ENCODE peak calls at places on chromosomes 7 and 10, in five cellular contexts. D is retinal pigment epithelial cell, J is HFF-Myc, X is OCI-LY7, M is endothelial cell. I is an unnamed sample.

GRCh38 chr10:123865880-123866279 is 25.7 kb downstream of the CPXM2 start:
- DNase-seq in X (no peak), D (no peak), J (no peak), M (no peak), I (no peak)

GRCh38 chr10:93604145-93604544 is 3.1 kb upstream of the RBP4 start:
- DNase-seq in M (no peak), X (no peak), D (no peak), J (no peak), I (no peak)

GRCh38 chr7:94620703-94621118 is 35.2 kb downstream of the SGCE start:
- DNase-seq in D (peak; percentile 88), J (peak; percentile 77), M (no peak), X (no peak), I (peak; percentile 53)

GRCh38 chr7:90910136-90910535 is 314.0 kb downstream of the CDK14 start:
- DNase-seq in J (no peak), D (no peak), X (no peak), M (no peak), I (no peak)

GRCh38 chr10:29730461-29730860 is 95.7 kb upstream of the SVIL start:
- DNase-seq in D (no peak), J (no peak), X (no peak), M (no peak), I (no peak)

GRCh38 chr7:156602283-156602682 is 38.3 kb upstream of the RNF32 start:
- DNase-seq in X (no peak), J (no peak), M (no peak), D (no peak), I (no peak)

GRCh38 chr10:29668628-29669027 is 33.9 kb upstream of the SVIL start:
- DNase-seq in J (no peak), X (no peak), D (no peak), M (no peak), I (no peak)

GRCh38 chr7:84857336-84857735 is 329.5 kb downstream of the SEMA3D start:
- DNase-seq in J (no peak), D (no peak), X (no peak), M (no peak), I (no peak)

GRCh38 chr10:94133239-94133638 is 139.5 kb downstream of the PLCE1 start:
- DNase-seq in X (no peak), J (no peak), M (no peak), D (no peak), I (no peak)

GRCh38 chr7:117065585-117066150 is 112.4 kb downstream of the ST7 start:
- DNase-seq in D (no peak), X (no peak), J (no peak), M (no peak), I (no peak)

GRCh38 chr7:21914671-21915070 is 31.0 kb downstream of the CDCA7L start:
- DNase-seq in X (peak; percentile 66), M (no peak), D (no peak), J (no peak), I (no peak)

GRCh38 chr10:1120761-1121160 is 64.6 kb downstream of the WDR37 start:
- DNase-seq in M (no peak), J (no peak), X (no peak), D (no peak), I (no peak)

GRCh38 chr10:73889014-73889413 is 14.7 kb upstream of the CAMK2G start:
- DNase-seq in J (no peak), D (no peak), X (no peak), M (no peak), I (no peak)

GRCh38 chr10:105743343-105744056 is 1102.4 kb downstream of the SORCS3 start:
- DNase-seq in D (no peak), J (no peak), M (no peak), X (no peak), I (no peak)

GRCh38 chr10:3100093-3100792 is 32.9 kb downstream of the PFKP start:
- DNase-seq in D (no peak), X (no peak), M (no peak), J (no peak), I (no peak)

GRCh38 chr10:61923210-61924024 is 21.9 kb downstream of the ARID5B start:
- DNase-seq in D (no peak), M (no peak), J (no peak), X (no peak), I (no peak)

GRCh38 chr7:66250711-66251110 is 45.6 kb downstream of the TPST1 start:
- DNase-seq in X (no peak), J (no peak), M (no peak), D (peak; percentile 33), I (no peak)

GRCh38 chr7:149669121-149669818 is 104.1 kb downstream of the ZNF467 start:
- DNase-seq in X (peak; percentile 2), J (peak; percentile 21), M (no peak), D (no peak), I (no peak)

GRCh38 chr7:55132890-55133551 is 114.2 kb downstream of the EGFR start:
- DNase-seq in J (peak; percentile 98), M (no peak), X (no peak), D (peak; percentile 96), I (no peak)

GRCh38 chr10:61616611-61617010 is 46.1 kb upstream of the CABCOCO1 start:
- DNase-seq in X (no peak), D (no peak), J (no peak), M (no peak), I (no peak)

DNA sequence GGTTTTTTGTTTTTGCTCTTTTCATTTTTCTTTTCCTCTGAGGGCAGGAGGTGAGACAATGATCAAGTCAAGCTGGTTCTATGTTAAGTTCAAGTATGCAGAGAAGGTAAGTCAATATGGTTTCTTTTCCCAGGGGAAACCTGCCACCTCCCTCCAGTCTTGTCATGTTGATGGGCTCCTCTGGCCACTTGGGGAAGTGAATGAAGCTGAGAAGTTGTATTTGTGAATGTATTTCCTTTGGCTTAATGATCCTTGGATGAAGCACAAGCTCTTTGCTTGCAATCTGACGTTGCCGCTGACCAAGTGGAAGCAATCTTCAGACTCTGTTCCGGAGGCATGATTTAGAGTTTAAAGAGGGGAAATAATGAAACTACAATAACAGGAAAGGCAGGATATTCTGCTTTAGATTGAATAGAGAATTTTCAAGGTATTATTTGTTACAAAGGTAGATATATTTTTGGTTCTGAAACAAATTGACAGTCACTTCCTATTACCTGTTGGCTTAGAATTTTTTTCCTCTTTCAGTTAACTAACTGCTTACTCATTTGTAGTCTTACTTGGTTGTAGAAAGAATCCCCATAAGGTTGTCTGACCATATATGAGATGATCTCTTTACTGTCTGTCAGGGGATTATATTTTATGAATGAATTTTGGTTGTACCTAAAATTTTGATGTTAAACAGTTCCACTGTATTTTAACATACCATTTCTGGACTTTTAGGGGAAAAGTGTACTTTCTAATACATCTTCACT is 369.6 kb downstream of the AUTS2 start:
- DNase-seq in X (peak; percentile 17), J (no peak), M (no peak), D (no peak), I (no peak)
- TF ChIP-seq CTCF in X (no peak), J (no peak), M (no peak), D (no peak), I (no peak)

GRCh38 chr10:84538036-84538435 is 209.6 kb downstream of the CCSER2 start:
- DNase-seq in X (no peak), M (no peak), D (no peak), J (no peak), I (no peak)

GRCh38 chr10:84531396-84531795 is 203.0 kb downstream of the CCSER2 start:
- DNase-seq in J (no peak), X (no peak), M (no peak), D (no peak), I (no peak)

GRCh38 chr10:84537447-84537931 is 209.1 kb downstream of the CCSER2 start:
- DNase-seq in M (peak; percentile 47), J (peak; percentile 25), D (no peak), X (peak; percentile 70), I (peak; percentile 74)

GRCh38 chr10:84530724-84531325 is 202.4 kb downstream of the CCSER2 start:
- DNase-seq in M (no peak), X (no peak), J (no peak), D (no peak), I (no peak)

DNA sequence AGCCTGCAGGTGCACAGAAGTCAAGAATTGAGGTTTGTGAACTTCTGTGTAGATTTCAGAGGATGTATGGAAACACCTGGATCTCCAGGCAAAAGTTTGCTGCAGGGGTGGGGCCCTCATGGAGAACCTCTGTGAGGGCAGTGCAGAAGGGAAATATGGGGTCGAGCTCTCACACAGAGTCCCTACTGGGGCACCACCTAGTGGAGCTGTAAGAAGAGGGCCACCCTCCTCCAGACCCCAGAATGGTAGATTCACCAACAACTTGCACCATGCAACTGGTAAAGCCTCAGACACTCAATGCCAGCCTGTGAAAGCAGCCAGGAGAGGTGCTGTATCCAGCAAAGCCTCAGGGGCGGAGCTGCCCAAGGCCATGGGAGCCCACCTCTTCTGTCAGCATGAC is 205.8 kb downstream of the CCSER2 start:
- DNase-seq in X (no peak), J (no peak), D (no peak), M (no peak), I (no peak)
- TF ChIP-seq CTCF in X (peak; percentile 46), J (no peak), D (peak; percentile 41), M (no peak), I (peak; percentile 34)

DNA sequence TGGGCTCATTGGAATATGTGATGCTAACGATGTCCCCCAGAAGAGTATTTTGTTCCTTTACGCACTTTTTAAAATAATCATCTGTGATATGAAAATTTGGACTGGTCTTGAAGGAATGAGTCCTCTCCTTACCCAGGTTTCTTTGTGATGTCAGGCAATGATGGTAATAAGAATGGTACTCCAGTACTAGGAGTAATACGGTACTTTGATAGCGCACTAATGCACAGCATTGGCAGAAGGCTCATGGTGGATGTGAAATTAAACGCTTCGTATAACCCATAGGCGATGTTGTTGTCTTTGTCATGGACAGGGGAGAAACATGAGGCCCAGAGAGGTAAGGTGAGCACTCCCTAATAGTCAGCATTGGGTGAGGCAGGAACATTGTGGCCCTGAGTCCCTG is 125.4 kb downstream of the DPP6 start:
- DNase-seq in X (no peak), D (no peak), M (no peak), J (no peak), I (no peak)
- TF ChIP-seq CTCF in X (no peak), D (no peak), M (no peak), J (no peak), I (no peak)

GRCh38 chr7:42911482-42912447 is at the start of gene C7orf25:
- DNase-seq in M (peak; percentile 96), J (peak; percentile 70), X (peak; percentile 97), D (peak; percentile 78), I (peak; percentile 94)
- TF ChIP-seq CTCF in M (no peak), J (no peak), X (peak; percentile 44), D (peak; percentile 9), I (no peak)

GRCh38 chr10:126519992-126520391 is 131.7 kb upstream of the ADAM12 start:
- DNase-seq in X (no peak), M (no peak), J (no peak), D (no peak), I (no peak)

GRCh38 chr10:126519188-126519587 is 130.9 kb upstream of the ADAM12 start:
- DNase-seq in X (no peak), D (no peak), J (no peak), M (no peak), I (no peak)

GRCh38 chr10:126521354-126521753 is 133.1 kb upstream of the ADAM12 start:
- DNase-seq in M (no peak), J (no peak), X (no peak), D (no peak), I (no peak)

GRCh38 chr10:126523071-126523470 is 134.8 kb upstream of the ADAM12 start:
- DNase-seq in M (no peak), J (no peak), D (no peak), X (no peak), I (no peak)

DNA sequence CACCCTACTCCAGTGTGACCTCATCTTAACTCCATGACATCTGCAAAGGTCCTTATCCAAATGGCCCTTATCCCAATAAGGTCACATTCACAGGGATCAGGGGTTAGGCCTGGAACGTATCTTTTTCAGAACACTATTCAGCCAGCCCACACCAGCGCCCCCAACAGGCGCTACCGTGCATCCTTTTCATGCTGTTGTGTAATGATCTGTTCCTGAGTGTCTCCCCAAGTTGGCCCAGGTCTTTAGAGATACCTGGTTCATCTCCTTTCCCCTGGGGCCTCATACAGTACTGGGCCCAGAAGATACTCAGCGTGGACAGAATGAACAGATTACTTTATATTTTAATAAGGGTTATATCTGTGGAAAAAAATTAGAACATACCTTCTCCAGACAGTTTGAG is 132.6 kb upstream of the ADAM12 start:
- DNase-seq in J (no peak), M (no peak), D (no peak), X (no peak), I (no peak)
- TF ChIP-seq CTCF in J (no peak), M (no peak), D (no peak), X (peak; percentile 30), I (no peak)